ENCODE peak calls at places on chromosomes 6 and 20, in four cellular contexts. P is brain microvascular endothelial cell; X is hepatocyte; Q is CD8-positive, alpha-beta T cell. J is an unnamed sample.
A peak's percentile ranks its signal among the peaks of the same experiment; 100 is the strongest.

GRCh38 chr20:62317167-62317655 is 14.4 kb downstream of the ADRM1 start:
- DNase-seq in P (no peak), X (no peak), Q (no peak), J (no peak)

GRCh38 chr20:47201074-47201730 is 155.3 kb downstream of the ZMYND8 start:
- DNase-seq in X (no peak), P (no peak), Q (no peak), J (no peak)

GRCh38 chr6:163744256-163744925 is 329.9 kb downstream of the QKI start:
- DNase-seq in X (no peak), Q (no peak), P (no peak), J (no peak)

GRCh38 chr6:132746049-132746448 is 11.7 kb downstream of the VNN2 start:
- DNase-seq in X (no peak), P (no peak), Q (no peak), J (no peak)

GRCh38 chr6:145904878-145905277 is 59.3 kb downstream of the SHPRH start:
- DNase-seq in Q (no peak), X (no peak), P (no peak), J (no peak)

GRCh38 chr6:148177589-148178233 is 164.9 kb upstream of the SASH1 start:
- DNase-seq in X (peak; percentile 52), P (peak; percentile 61), Q (no peak), J (peak; percentile 60)

GRCh38 chr6:73586416-73586974 is 65.7 kb upstream of the EEF1A1 start:
- DNase-seq in X (no peak), Q (no peak), P (no peak), J (no peak)

GRCh38 chr6:24227556-24227955 is 101.5 kb downstream of the NRSN1 start:
- DNase-seq in Q (no peak), X (no peak), P (no peak), J (no peak)

GRCh38 chr20:19813839-19814238 is 55.8 kb downstream of the RIN2 start:
- DNase-seq in X (no peak), P (no peak), Q (no peak), J (no peak)

GRCh38 chr6:166456360-166457156 is 73.8 kb upstream of the MPC1 start:
- DNase-seq in Q (no peak), X (no peak), P (peak; percentile 11), J (peak; percentile 39)

GRCh38 chr20:47785900-47786762 is 850 bp upstream of the SULF2 start:
- DNase-seq in Q (no peak), X (peak; percentile 87), P (peak; percentile 61), J (peak; percentile 73)

GRCh38 chr20:8646716-8647115 is 422.2 kb upstream of the PLCB4 start:
- DNase-seq in P (no peak), X (no peak), Q (no peak), J (peak; percentile 55)

GRCh38 chr6:68343901-68344300 is 291.2 kb upstream of the ADGRB3 start:
- DNase-seq in Q (no peak), P (peak; percentile 34), X (peak; percentile 59), J (peak; percentile 44)

GRCh38 chr6:144480518-144480917 is 195.4 kb downstream of the UTRN start:
- DNase-seq in Q (no peak), P (no peak), X (no peak), J (no peak)

GRCh38 chr6:33898771-33899170 is 95.0 kb upstream of the MLN start:
- DNase-seq in P (no peak), X (no peak), Q (no peak), J (no peak)

GRCh38 chr6:91299544-91300491 is 712.9 kb upstream of the MAP3K7 start:
- DNase-seq in P (peak; percentile 91), Q (no peak), X (peak; percentile 49), J (peak; percentile 98)

GRCh38 chr6:155939253-155939652 is 483.6 kb upstream of the NOX3 start:
- DNase-seq in X (no peak), Q (no peak), P (no peak), J (no peak)

GRCh38 chr6:163897669-163898068 is 483.2 kb downstream of the QKI start:
- DNase-seq in X (no peak), Q (no peak), P (no peak), J (no peak)

GRCh38 chr20:53201588-53201987 is 229.4 kb downstream of the TSHZ2 start:
- DNase-seq in P (no peak), X (no peak), Q (no peak), J (no peak)

GRCh38 chr6:24009319-24009718 is 116.7 kb upstream of the NRSN1 start:
- DNase-seq in Q (no peak), P (no peak), X (no peak), J (no peak)

GRCh38 chr6:37103169-37104039 is 66.5 kb upstream of the PIM1 start:
- DNase-seq in Q (no peak), X (peak; percentile 92), P (no peak), J (no peak)

GRCh38 chr6:64330694-64331309 is 695.2 kb downstream of the PHF3 start:
- DNase-seq in P (peak; percentile 14), Q (no peak), X (peak; percentile 85), J (peak; percentile 33)

GRCh38 chr6:24947636-24948035 is 11.9 kb upstream of the RIPOR2 start:
- DNase-seq in Q (no peak), P (no peak), X (no peak), J (no peak)

GRCh38 chr6:7050911-7051779 is 56.6 kb upstream of the RREB1 start:
- DNase-seq in X (peak; percentile 82), Q (peak; percentile 58), P (peak; percentile 82), J (peak; percentile 84)

GRCh38 chr20:60073086-60073485 is 114.9 kb downstream of the CDH26 start:
- DNase-seq in Q (no peak), P (no peak), X (no peak), J (no peak)

GRCh38 chr20:37417146-37417856 is 71.4 kb downstream of the SRC start:
- DNase-seq in P (no peak), X (no peak), Q (no peak), J (no peak)

GRCh38 chr20:37416202-37417145 is 70.5 kb downstream of the SRC start:
- DNase-seq in P (no peak), X (no peak), Q (no peak), J (no peak)

GRCh38 chr20:37418591-37418990 is 72.7 kb downstream of the SRC start:
- DNase-seq in P (no peak), Q (no peak), X (no peak), J (no peak)

GRCh38 chr20:37419307-37419706 is 73.4 kb downstream of the SRC start:
- DNase-seq in X (no peak), P (no peak), Q (no peak), J (no peak)

DNA sequence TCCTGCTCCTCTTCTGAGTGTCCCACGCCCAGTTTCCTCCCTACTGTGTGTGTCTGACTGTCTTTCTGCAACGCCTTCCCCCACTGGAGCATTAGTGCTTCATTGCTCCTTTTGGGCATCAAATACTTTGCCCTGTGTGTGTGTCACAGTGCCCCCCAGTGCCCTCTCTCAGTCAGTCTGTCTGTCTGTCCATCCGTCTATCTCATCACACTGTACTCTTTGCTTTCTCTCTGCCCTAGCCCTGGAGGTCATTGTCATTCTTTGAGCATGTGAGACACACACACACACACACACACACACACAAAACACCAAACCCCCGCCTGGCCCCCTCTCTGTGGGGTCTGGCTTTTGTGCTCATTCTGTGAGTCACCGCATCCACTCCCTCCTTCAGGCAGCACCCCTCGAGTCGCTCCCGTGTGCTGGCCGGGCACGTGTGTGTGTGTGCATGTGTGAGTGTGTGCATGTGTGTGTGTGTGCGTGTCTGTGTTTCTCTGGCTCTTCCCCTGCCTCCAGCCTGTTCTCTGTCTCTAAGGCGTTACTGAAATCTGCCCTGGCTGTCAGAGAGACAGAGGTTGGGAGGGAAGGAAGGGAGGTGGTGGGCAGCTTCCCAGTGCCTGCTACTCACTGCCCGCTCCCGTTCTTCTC is 72.0 kb downstream of the SRC start:
- DNase-seq in Q (no peak), P (no peak), X (peak; percentile 43), J (no peak)
- TF ChIP-seq CTCF in Q (no peak), P (peak; percentile 9), X (no peak), J (no peak)

GRCh38 chr6:80005406-80005805 is 957 bp downstream of the TTK start:
- DNase-seq in X (no peak), Q (no peak), P (no peak), J (no peak)
- H3K4me3 ChIP-seq in X (peak overlapping the region; percentile 64), Q (no peak overlapping the region), P (peak overlapping the region; percentile 84), J (peak overlapping the region; percentile 82)

GRCh38 chr6:137370871-137371633 is 123.1 kb downstream of the OLIG3 start:
- DNase-seq in X (no peak), P (no peak), Q (no peak), J (no peak)
- TF ChIP-seq CTCF in X (no peak), P (peak; percentile 22), Q (no peak), J (no peak)

DNA sequence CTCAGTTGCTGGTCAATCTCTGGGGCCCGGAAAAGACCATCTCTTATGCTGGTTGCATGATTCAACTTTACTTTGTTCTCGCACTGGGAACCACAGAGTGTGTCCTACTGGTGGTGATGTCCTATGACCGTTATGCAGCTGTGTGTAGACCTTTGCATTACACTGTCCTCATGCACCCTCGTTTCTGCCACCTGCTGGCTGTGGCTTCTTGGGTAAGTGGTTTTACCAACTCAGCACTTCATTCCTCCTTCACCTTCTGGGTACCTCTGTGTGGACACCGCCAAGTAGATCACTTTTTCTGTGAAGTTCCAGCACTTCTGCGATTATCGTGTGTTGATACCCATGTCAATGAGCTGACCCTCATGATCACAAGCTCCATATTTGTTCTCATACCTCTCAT is 4.3 kb downstream of the OR2J3 start:
- DNase-seq in X (no peak), Q (no peak), P (no peak), J (no peak)
- H3K4me3 ChIP-seq in X (no peak overlapping the region), Q (no peak overlapping the region), P (no peak overlapping the region), J (no peak overlapping the region)

DNA sequence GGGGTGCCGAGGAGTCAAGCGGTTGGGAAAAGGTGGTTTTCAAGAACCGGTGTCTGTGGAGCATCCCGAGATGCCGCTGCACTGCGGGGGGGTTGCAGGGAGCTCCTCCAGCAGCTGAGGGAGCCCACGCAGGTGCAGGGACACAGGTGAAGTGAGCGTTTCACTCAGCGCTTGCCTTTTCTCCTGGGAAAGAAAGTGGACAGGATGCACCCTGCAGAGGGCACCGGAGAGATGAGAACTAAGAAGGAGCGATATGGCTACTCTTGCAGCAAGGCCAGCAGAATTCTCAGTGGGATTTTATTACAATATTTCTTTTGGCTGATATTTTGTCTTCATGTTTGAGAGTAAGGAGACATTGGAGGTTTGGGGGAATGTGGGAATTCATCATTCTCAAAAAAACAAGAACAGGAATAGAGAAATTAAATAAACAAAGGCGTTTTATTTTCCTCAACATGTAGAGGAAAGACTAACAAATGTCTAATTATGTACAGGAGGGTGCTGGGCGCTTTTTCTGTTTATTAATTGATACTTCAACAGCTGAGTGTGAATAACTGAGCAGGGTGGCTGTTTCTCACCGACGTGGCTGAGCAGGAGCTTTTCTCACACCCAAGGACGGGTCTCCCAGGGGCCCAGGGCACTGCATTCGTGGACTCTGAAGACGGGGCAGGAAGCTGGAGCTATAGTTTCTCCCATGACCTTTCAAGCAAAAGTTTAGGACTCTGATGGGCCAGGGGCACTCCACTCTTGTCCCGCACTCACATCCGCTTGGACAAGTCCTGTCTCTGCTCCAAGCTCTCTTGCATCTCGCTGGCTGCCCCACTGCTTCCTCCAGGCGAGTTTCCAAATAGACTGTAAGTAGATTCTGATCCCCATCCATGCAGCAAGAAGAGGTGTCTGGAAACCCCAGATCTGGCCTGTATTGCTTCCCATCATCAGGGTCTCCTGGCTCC is 176.1 kb downstream of the SMOC2 start:
- DNase-seq in Q (no peak), X (peak; percentile 50), P (no peak), J (no peak)
- TF ChIP-seq CTCF in Q (no peak), X (peak; percentile 44), P (no peak), J (no peak)

GRCh38 chr6:85063611-85064010 is 299.2 kb upstream of the TBX18 start:
- DNase-seq in Q (no peak), X (no peak), P (no peak), J (no peak)

GRCh38 chr6:85069577-85069976 is 305.2 kb upstream of the TBX18 start:
- DNase-seq in X (no peak), Q (no peak), P (no peak), J (no peak)

GRCh38 chr6:85065831-85066230 is 301.4 kb upstream of the TBX18 start:
- DNase-seq in P (no peak), X (no peak), Q (no peak), J (no peak)

GRCh38 chr6:85068221-85068620 is 303.8 kb upstream of the TBX18 start:
- DNase-seq in P (no peak), X (no peak), Q (no peak), J (no peak)

GRCh38 chr6:85066270-85066669 is 301.9 kb upstream of the TBX18 start:
- DNase-seq in P (no peak), X (no peak), Q (no peak), J (no peak)
- H3K4me3 ChIP-seq in P (no peak overlapping the region), X (no peak overlapping the region), Q (no peak overlapping the region), J (no peak overlapping the region)

J was measured in astrocyte of the spinal cord.